ENCODE peak calls at places on chromosome 13, in six cellular contexts. L, D, Z, U, I and O are unnamed samples.

GRCh38 chr13:110176431-110176830 is 130.5 kb downstream of the COL4A1 start:
- DNase-seq in D (no peak), I (no peak), Z (no peak), U (no peak), L (no peak), O (no peak)

GRCh38 chr13:86052141-86052540 is 252.9 kb upstream of the SLITRK6 start:
- DNase-seq in D (no peak), L (no peak), Z (no peak), U (no peak), I (no peak), O (no peak)

GRCh38 chr13:50678464-50679162 is 164.9 kb downstream of the DLEU7 start:
- DNase-seq in U (no peak), I (no peak), Z (no peak), D (no peak), L (no peak), O (no peak)

GRCh38 chr13:39062004-39062403 is 23.7 kb downstream of the NHLRC3 start:
- DNase-seq in I (no peak), D (no peak), Z (no peak), U (no peak), L (no peak), O (no peak)

GRCh38 chr13:80814541-80814940 is 473.6 kb upstream of the SPRY2 start:
- DNase-seq in U (no peak), I (no peak), D (no peak), Z (no peak), L (no peak), O (no peak)

GRCh38 chr13:61294467-61295186 is 121.0 kb downstream of the PCDH20 start:
- DNase-seq in D (no peak), L (no peak), Z (no peak), I (no peak), U (no peak), O (no peak)

GRCh38 chr13:106274551-106275208 is 260.8 kb downstream of the EFNB2 start:
- DNase-seq in U (no peak), I (no peak), L (no peak), D (no peak), Z (no peak), O (no peak)

GRCh38 chr13:39784347-39784746 is 128.9 kb downstream of the COG6 start:
- DNase-seq in L (no peak), U (no peak), D (no peak), I (no peak), Z (no peak), O (no peak)

GRCh38 chr13:113605461-113605860 is 20.9 kb downstream of the TFDP1 start:
- DNase-seq in L (no peak), I (no peak), U (no peak), Z (no peak), D (no peak), O (no peak)

GRCh38 chr13:32309812-32310706 is 5.1 kb downstream of the ZAR1L start:
- DNase-seq in U (no peak), D (peak; percentile 59), I (peak; percentile 68), L (peak; percentile 12), Z (no peak), O (peak; percentile 45)

GRCh38 chr13:87356314-87356713 is 314.9 kb upstream of the SLITRK5 start:
- DNase-seq in Z (no peak), U (no peak), I (no peak), L (no peak), D (no peak), O (no peak)

GRCh38 chr13:27012482-27013197 is 159.0 kb downstream of the USP12 start:
- DNase-seq in L (no peak), I (no peak), U (no peak), D (no peak), Z (no peak), O (peak; percentile 21)

GRCh38 chr13:99041788-99042187 is 63.9 kb upstream of the DOCK9 start:
- DNase-seq in L (no peak), I (no peak), U (no peak), D (no peak), Z (no peak), O (no peak)

GRCh38 chr13:74288361-74288911 is 154.2 kb upstream of the KLF12 start:
- DNase-seq in I (peak; percentile 61), U (no peak), D (no peak), L (peak; percentile 49), Z (peak; percentile 33), O (no peak)

GRCh38 chr13:43804461-43805070 is 17.8 kb upstream of the ENOX1 start:
- DNase-seq in D (peak; percentile 64), I (no peak), Z (no peak), U (no peak), L (no peak), O (peak; percentile 32)

GRCh38 chr13:29594310-29594709 is 1.2 kb downstream of the SLC7A1 start:
- DNase-seq in D (no peak), L (peak; percentile 60), U (no peak), Z (peak; percentile 53), I (no peak), O (peak; percentile 57)

GRCh38 chr13:91359566-91359965 is 12.1 kb downstream of the MIR17HG start:
- DNase-seq in I (no peak), L (no peak), U (no peak), D (no peak), Z (no peak), O (no peak)

GRCh38 chr13:35727881-35728280 is 251.4 kb upstream of the MAB21L1 start:
- DNase-seq in L (no peak), Z (no peak), I (no peak), U (no peak), D (no peak), O (no peak)

GRCh38 chr13:75907044-75907443 is 270.9 kb downstream of the LMO7 start:
- DNase-seq in D (no peak), I (no peak), L (no peak), U (no peak), Z (no peak), O (no peak)